ENCODE peak calls at places on chromosomes 1 and 21, in four cellular contexts. One of them, this sample, is unnamed.

GRCh38 chr1:109927356-109927755 is 16.7 kb downstream of the CSF1 start:
- DNase-seq in lower lobe of right lung: no peak
- DNase-seq in AG10803: no peak
- DNase-seq in stomach: no peak
- DNase-seq in this sample: no peak

GRCh38 chr1:182484531-182485257 is 34.7 kb downstream of the RGSL1 start:
- DNase-seq in lower lobe of right lung: no peak
- DNase-seq in AG10803: no peak
- DNase-seq in stomach: no peak
- DNase-seq in this sample: no peak

GRCh38 chr1:230270185-230270939 is 155.8 kb downstream of the PGBD5 start:
- DNase-seq in lower lobe of right lung: no peak
- DNase-seq in AG10803: peak
- DNase-seq in stomach: no peak
- DNase-seq in this sample: no peak

GRCh38 chr1:26351591-26352337 is 2.2 kb downstream of the CRYBG2 start:
- DNase-seq in lower lobe of right lung: no peak
- DNase-seq in AG10803: peak
- DNase-seq in stomach: no peak
- DNase-seq in this sample: no peak

GRCh38 chr1:91997607-91998195 is 32.1 kb upstream of the EPHX4 start:
- DNase-seq in lower lobe of right lung: no peak
- DNase-seq in AG10803: peak
- DNase-seq in stomach: no peak
- DNase-seq in this sample: no peak

GRCh38 chr21:28826569-28826968 is 166.1 kb downstream of the LTN1 start:
- DNase-seq in lower lobe of right lung: no peak
- DNase-seq in AG10803: no peak
- DNase-seq in stomach: no peak
- DNase-seq in this sample: no peak

GRCh38 chr1:159005161-159005560 is 4.5 kb upstream of the IFI16 start:
- DNase-seq in lower lobe of right lung: no peak
- DNase-seq in AG10803: peak
- DNase-seq in stomach: no peak
- DNase-seq in this sample: no peak

GRCh38 chr21:41680444-41681335 is 86.2 kb downstream of the RIPK4 start:
- DNase-seq in lower lobe of right lung: no peak
- DNase-seq in AG10803: no peak
- DNase-seq in stomach: no peak
- DNase-seq in this sample: no peak

GRCh38 chr1:3657096-3657475 is 4.8 kb downstream of the TP73 start:
- DNase-seq in lower lobe of right lung: no peak
- DNase-seq in AG10803: no peak
- DNase-seq in stomach: no peak
- DNase-seq in this sample: no peak

GRCh38 chr1:109369167-109369746 is 28.5 kb downstream of the SORT1 start:
- DNase-seq in lower lobe of right lung: peak
- DNase-seq in AG10803: peak
- DNase-seq in stomach: no peak
- DNase-seq in this sample: no peak

GRCh38 chr1:150995896-150996295 is 10.8 kb downstream of the MINDY1 start:
- DNase-seq in lower lobe of right lung: no peak
- DNase-seq in AG10803: peak
- DNase-seq in stomach: peak
- DNase-seq in this sample: no peak

GRCh38 chr1:35884934-35885333 is 1.9 kb downstream of the AGO1 start:
- DNase-seq in lower lobe of right lung: no peak
- DNase-seq in AG10803: no peak
- DNase-seq in stomach: no peak
- DNase-seq in this sample: no peak

GRCh38 chr1:50275564-50275963 is 147.7 kb downstream of the DMRTA2 start:
- DNase-seq in lower lobe of right lung: no peak
- DNase-seq in AG10803: no peak
- DNase-seq in stomach: no peak
- DNase-seq in this sample: no peak

GRCh38 chr1:92623187-92623778 is 136.6 kb upstream of the GFI1 start:
- DNase-seq in lower lobe of right lung: no peak
- DNase-seq in AG10803: peak
- DNase-seq in stomach: no peak
- DNase-seq in this sample: no peak

GRCh38 chr1:116878804-116879477 is 30.8 kb upstream of the PTGFRN start:
- DNase-seq in lower lobe of right lung: no peak
- DNase-seq in AG10803: peak
- DNase-seq in stomach: no peak
- DNase-seq in this sample: no peak

GRCh38 chr1:93438716-93439115 is 9.2 kb upstream of the FNBP1L start:
- DNase-seq in lower lobe of right lung: no peak
- DNase-seq in AG10803: peak
- DNase-seq in stomach: no peak
- DNase-seq in this sample: no peak

GRCh38 chr1:93734999-93735398 is 53.4 kb upstream of the BCAR3 start:
- DNase-seq in lower lobe of right lung: no peak
- DNase-seq in AG10803: peak
- DNase-seq in stomach: no peak
- DNase-seq in this sample: no peak

GRCh38 chr1:165851034-165851658 is 23.7 kb downstream of the UCK2 start:
- DNase-seq in lower lobe of right lung: no peak
- DNase-seq in AG10803: peak
- DNase-seq in stomach: no peak
- DNase-seq in this sample: no peak

GRCh38 chr1:167601442-167602380 is 28.3 kb upstream of the RCSD1 start:
- DNase-seq in lower lobe of right lung: peak
- DNase-seq in AG10803: peak
- DNase-seq in stomach: peak
- DNase-seq in this sample: no peak

GRCh38 chr1:183804916-183805734 is at the start of gene RGL1:
- DNase-seq in lower lobe of right lung: peak
- DNase-seq in AG10803: peak
- DNase-seq in stomach: peak
- DNase-seq in this sample: peak

GRCh38 chr1:160193091-160193819 is 2.9 kb downstream of the CASQ1 start:
- DNase-seq in lower lobe of right lung: peak
- DNase-seq in AG10803: peak
- DNase-seq in stomach: peak
- DNase-seq in this sample: peak

GRCh38 chr1:43552813-43553212 is 22.1 kb downstream of the PTPRF start:
- DNase-seq in lower lobe of right lung: peak
- DNase-seq in AG10803: peak
- DNase-seq in stomach: peak
- DNase-seq in this sample: no peak

GRCh38 chr1:198880818-198881597 is 242.2 kb downstream of the PTPRC start:
- DNase-seq in lower lobe of right lung: no peak
- DNase-seq in AG10803: peak
- DNase-seq in stomach: no peak
- DNase-seq in this sample: no peak

GRCh38 chr1:109796484-109797305 is 33.0 kb upstream of the EPS8L3 start:
- DNase-seq in lower lobe of right lung: no peak
- DNase-seq in AG10803: no peak
- DNase-seq in stomach: peak
- DNase-seq in this sample: no peak

GRCh38 chr1:6248798-6249731 is 5.1 kb downstream of the HES3 start:
- DNase-seq in lower lobe of right lung: no peak
- DNase-seq in AG10803: peak
- DNase-seq in stomach: no peak
- DNase-seq in this sample: no peak
- TF ChIP-seq CTCF in lower lobe of right lung: no peak
- TF ChIP-seq CTCF in AG10803: no peak
- TF ChIP-seq CTCF in stomach: no peak
- TF ChIP-seq CTCF in this sample: no peak

DNA sequence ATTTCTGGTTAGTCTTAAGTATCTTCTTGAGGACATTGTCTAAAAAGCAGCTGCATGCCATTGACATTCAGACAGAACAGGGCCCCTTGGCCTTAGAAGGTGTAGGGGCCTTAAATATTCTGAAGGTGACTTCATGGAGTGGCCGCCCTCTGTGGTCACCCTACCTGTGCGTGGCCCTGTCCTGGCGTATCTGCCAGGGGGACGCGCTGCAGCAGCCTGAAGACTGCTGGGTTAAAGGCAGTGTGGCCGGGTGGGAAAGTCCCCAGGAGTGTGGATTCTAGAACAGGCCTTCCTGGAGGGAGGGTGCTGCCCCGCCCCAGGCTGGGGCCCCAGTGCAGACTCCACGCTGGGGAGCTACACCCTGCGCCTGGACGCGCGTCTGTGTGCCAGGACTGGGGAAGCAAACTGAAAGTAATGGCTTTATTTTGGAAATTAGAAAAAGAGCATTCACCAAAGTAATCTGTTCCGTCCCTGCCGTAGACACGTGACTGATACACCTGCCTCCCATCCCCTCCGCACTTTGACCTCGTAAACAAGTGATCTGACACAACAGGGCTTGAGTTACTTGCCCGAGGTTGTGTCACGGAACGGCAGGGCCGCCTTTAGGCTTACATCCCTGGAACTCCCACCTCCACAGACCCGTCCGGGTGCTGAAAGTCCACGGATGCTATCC is 1.8 kb downstream of the AGPAT3 start:
- DNase-seq in lower lobe of right lung: no peak
- DNase-seq in AG10803: no peak
- DNase-seq in stomach: peak
- DNase-seq in this sample: no peak
- TF ChIP-seq CTCF in lower lobe of right lung: no peak
- TF ChIP-seq CTCF in AG10803: no peak
- TF ChIP-seq CTCF in stomach: no peak
- TF ChIP-seq CTCF in this sample: no peak

DNA sequence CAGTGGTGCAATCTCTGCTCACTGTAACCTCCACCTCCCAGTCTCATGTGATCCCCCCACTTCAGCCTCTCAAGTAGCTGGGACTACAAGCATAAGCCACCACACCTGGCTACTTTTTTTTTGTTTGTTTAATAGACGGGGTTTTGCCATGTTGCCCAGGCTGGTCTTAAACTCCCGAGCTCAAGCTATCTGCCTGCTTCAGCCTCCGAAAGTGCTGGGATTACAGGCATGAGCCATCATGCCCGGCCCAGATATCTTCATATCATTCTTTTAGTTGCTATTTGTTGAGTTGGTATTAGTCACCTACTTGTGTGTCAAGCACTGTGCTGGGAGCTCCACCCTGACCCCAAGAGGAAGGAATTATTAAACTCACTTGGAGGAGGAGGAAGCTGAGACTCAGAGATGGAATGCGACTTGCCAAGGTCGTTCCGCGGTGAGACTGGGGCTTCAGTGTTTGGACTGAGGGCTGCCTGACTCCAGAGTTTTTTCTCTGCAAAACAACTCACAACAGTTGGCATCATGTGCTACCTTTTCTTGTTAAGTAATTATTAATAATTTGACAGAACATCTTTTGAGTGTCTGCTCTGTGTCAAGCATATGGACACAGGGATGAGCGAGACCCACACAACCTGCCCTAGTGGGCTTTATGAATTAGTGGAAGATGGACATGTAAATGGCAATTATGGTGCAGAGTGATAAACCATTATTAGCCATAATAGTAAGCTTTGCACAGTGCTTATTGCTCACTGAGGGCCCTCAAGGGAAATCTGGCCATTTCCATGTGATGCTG is 132.0 kb downstream of the FOXD2 start:
- DNase-seq in lower lobe of right lung: peak
- DNase-seq in AG10803: peak
- DNase-seq in stomach: peak
- DNase-seq in this sample: no peak
- TF ChIP-seq CTCF in lower lobe of right lung: peak
- TF ChIP-seq CTCF in AG10803: peak
- TF ChIP-seq CTCF in stomach: no peak
- TF ChIP-seq CTCF in this sample: peak

DNA sequence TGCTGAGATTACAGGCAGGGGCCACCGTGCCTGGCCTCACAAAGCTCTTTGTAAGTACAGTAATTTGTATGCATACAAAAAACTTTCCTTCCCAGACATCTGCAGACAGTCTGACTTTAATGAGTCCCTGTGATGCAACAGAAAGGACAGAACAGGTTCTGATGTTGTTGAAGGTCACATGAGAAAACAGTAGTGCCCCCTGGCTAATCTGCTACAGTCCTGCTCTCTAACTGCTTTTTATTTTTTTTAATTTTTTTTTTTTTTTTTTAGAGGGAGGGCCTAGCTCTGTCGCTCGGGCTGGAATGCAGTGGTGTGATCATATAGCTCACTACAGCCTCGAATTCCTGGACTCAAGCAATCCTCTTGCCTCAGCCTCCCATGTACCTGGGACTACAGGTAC is 36.7 kb downstream of the ACBD3 start:
- DNase-seq in lower lobe of right lung: no peak
- DNase-seq in AG10803: peak
- DNase-seq in stomach: no peak
- DNase-seq in this sample: peak
- TF ChIP-seq CTCF in lower lobe of right lung: no peak
- TF ChIP-seq CTCF in AG10803: peak
- TF ChIP-seq CTCF in stomach: no peak
- TF ChIP-seq CTCF in this sample: peak

DNA sequence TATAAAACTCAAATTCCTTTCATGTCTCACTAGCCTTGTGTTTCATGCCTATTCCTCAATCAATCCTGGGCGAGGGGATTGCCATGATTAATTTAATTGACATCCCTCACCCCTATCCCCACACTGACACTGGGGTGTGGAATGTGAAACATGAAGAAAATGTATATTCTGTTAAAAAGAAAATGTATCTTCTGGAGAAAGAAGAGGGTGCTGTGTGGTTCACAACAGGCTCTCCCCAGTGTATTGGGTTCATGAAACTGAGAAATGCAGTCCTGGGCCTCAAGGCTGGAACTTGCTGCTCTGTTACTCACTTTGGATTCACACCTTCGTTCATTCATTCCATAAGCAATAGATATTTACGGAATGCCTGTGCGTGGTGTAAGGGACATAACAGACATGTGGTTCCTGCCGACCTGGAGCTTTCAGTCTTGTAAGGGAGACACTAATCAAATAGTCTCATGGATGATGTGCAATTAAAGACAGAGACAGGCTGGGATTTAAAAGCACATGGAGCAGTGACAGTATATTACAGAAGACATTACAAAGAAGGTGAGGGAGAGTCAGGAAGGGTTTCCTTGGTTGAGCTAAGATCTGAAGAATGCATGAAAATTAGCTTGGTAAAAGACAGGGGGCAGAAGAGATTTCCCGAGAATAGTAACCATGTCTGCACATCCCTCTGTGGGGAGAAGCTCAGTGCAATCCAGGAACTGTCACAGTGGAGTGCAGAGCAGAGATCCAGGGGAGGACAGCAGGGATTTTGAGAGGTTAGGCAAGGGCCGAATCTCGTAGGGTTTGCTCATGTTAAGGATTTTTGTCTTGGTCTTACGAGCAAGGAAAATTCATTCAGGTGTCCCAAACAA is 32.2 kb downstream of the SERTAD4 start:
- DNase-seq in lower lobe of right lung: no peak
- DNase-seq in AG10803: peak
- DNase-seq in stomach: no peak
- DNase-seq in this sample: no peak
- TF ChIP-seq CTCF in lower lobe of right lung: no peak
- TF ChIP-seq CTCF in AG10803: peak
- TF ChIP-seq CTCF in stomach: no peak
- TF ChIP-seq CTCF in this sample: peak